ENCODE peak calls at places on chromosomes 11 and 22, in seven cellular contexts. E, Y, K, X, G, I and D are unnamed samples.
A peak's percentile ranks its signal among the peaks of the same experiment; 100 is the strongest.

GRCh38 chr11:76270387-76270786 is 64.1 kb upstream of the WNT11 start:
- DNase-seq in X (no peak), G (peak; percentile 9), K (peak; percentile 25), E (peak; percentile 63), I (no peak), Y (peak; percentile 54), D (no peak)

GRCh38 chr11:44637477-44637876 is 72.0 kb downstream of the CD82 start:
- DNase-seq in K (no peak), Y (peak; percentile 25), E (no peak), G (peak; percentile 27), X (no peak), I (no peak), D (no peak)

GRCh38 chr11:2328040-2328439 is 26.2 kb downstream of the TSPAN32 start:
- DNase-seq in I (no peak), G (no peak), X (no peak), K (no peak), E (no peak), Y (no peak), D (no peak)

GRCh38 chr11:441043-441417 is 781 bp downstream of the ANO9 start:
- DNase-seq in X (no peak), I (no peak), Y (no peak), K (no peak), E (no peak), G (no peak), D (no peak)

GRCh38 chr11:75103380-75104026 is 6.8 kb upstream of the OR2AT4 start:
- DNase-seq in E (no peak), Y (peak; percentile 34), X (no peak), K (no peak), G (peak; percentile 53), I (no peak), D (no peak)

GRCh38 chr11:34250732-34251639 is 106.8 kb downstream of the ABTB2 start:
- DNase-seq in X (no peak), G (peak; percentile 25), E (no peak), I (peak; percentile 91), K (peak; percentile 40), Y (peak; percentile 34), D (no peak)

GRCh38 chr11:12914401-12914912 is 94.7 kb upstream of the RASSF10 start:
- DNase-seq in K (peak; percentile 29), X (no peak), I (no peak), E (peak; percentile 53), Y (peak; percentile 28), G (no peak), D (peak; percentile 61)

GRCh38 chr22:39665229-39665628 is 94.7 kb downstream of the CACNA1I start:
- DNase-seq in Y (no peak), K (no peak), I (no peak), E (no peak), X (no peak), G (no peak), D (no peak)

GRCh38 chr11:117998664-117999353 is 12.6 kb downstream of the IL10RA start:
- DNase-seq in G (no peak), I (peak; percentile 68), K (no peak), E (no peak), X (no peak), Y (no peak), D (no peak)

GRCh38 chr11:62444271-62444833 is 25.5 kb downstream of the SCGB1A1 start:
- DNase-seq in G (peak; percentile 44), E (peak; percentile 56), K (peak; percentile 66), X (no peak), I (peak; percentile 85), Y (peak; percentile 80), D (no peak)

GRCh38 chr11:64001552-64002427 is 15.6 kb downstream of the OTUB1 start:
- DNase-seq in Y (peak; percentile 57), I (peak; percentile 83), K (no peak), X (no peak), G (no peak), E (peak; percentile 38), D (no peak)

GRCh38 chr11:1053121-1053901 is 16.8 kb upstream of the MUC6 start:
- DNase-seq in K (peak; percentile 66), I (peak; percentile 74), E (no peak), X (peak; percentile 6), Y (peak; percentile 25), G (no peak), D (no peak)

GRCh38 chr11:7591992-7592391 is 78.2 kb downstream of the PPFIBP2 start:
- DNase-seq in X (no peak), E (no peak), G (no peak), K (no peak), Y (no peak), I (no peak), D (no peak)

GRCh38 chr11:95891423-95892177 is 32.3 kb downstream of the MTMR2 start:
- DNase-seq in K (no peak), I (no peak), X (no peak), G (peak; percentile 47), E (no peak), Y (peak; percentile 26), D (no peak)

GRCh38 chr11:299081-299891 is at the start of gene IFITM5:
- DNase-seq in G (no peak), X (no peak), Y (no peak), E (no peak), I (peak; percentile 75), K (no peak), D (no peak)

GRCh38 chr11:130601141-130601540 is 152.7 kb downstream of the ADAMTS15 start:
- DNase-seq in G (peak; percentile 57), I (no peak), X (no peak), Y (peak; percentile 76), K (no peak), E (no peak), D (no peak)

GRCh38 chr11:120413480-120413879 is 77.3 kb downstream of the ARHGEF12 start:
- DNase-seq in E (no peak), X (no peak), Y (peak; percentile 39), K (no peak), G (peak; percentile 93), I (no peak), D (no peak)

GRCh38 chr11:827861-828167 is at the start of gene CRACR2B:
- DNase-seq in X (no peak), Y (no peak), K (peak; percentile 77), G (no peak), I (peak; percentile 84), E (no peak), D (no peak)

GRCh38 chr11:85798361-85798760 is 12.6 kb downstream of the SYTL2 start:
- DNase-seq in X (no peak), K (no peak), E (no peak), I (no peak), G (no peak), Y (no peak), D (no peak)

GRCh38 chr11:70471254-70471653 is 72.9 kb downstream of the CTTN start:
- DNase-seq in Y (peak; percentile 47), I (peak; percentile 47), G (peak; percentile 18), X (no peak), E (no peak), K (no peak), D (no peak)

GRCh38 chr11:126799974-126800373 is 200.6 kb downstream of the KIRREL3 start:
- DNase-seq in X (no peak), G (no peak), I (no peak), Y (no peak), E (no peak), K (no peak), D (no peak)